ENCODE peak calls at places on chromosomes 16 and 17, in six cellular contexts. One of them, this sample, is unnamed.

GRCh38 chr16:69563605-69564580 is 1.9 kb upstream of the NFAT5 start:
- DNase-seq in D341Med: no peak
- DNase-seq in SJCRH30: peak
- DNase-seq in kidney epithelial cell: no peak
- DNase-seq in DMS 273 treated with DMSO at 0.1 percent for 48 hours: no peak
- DNase-seq in OCI-LY7: peak
- DNase-seq in this sample: no peak

GRCh38 chr17:49588726-49589555 is 13.3 kb downstream of the NXPH3 start:
- DNase-seq in D341Med: no peak
- DNase-seq in SJCRH30: no peak
- DNase-seq in kidney epithelial cell: no peak
- DNase-seq in DMS 273 treated with DMSO at 0.1 percent for 48 hours: no peak
- DNase-seq in OCI-LY7: no peak
- DNase-seq in this sample: no peak

GRCh38 chr17:66549312-66549705 is 246.9 kb downstream of the PRKCA start:
- DNase-seq in D341Med: no peak
- DNase-seq in SJCRH30: no peak
- DNase-seq in kidney epithelial cell: no peak
- DNase-seq in DMS 273 treated with DMSO at 0.1 percent for 48 hours: no peak
- DNase-seq in OCI-LY7: no peak
- DNase-seq in this sample: no peak

GRCh38 chr17:78717431-78717980 is 64.6 kb downstream of the CYTH1 start:
- DNase-seq in D341Med: peak
- DNase-seq in SJCRH30: peak
- DNase-seq in kidney epithelial cell: no peak
- DNase-seq in DMS 273 treated with DMSO at 0.1 percent for 48 hours: peak
- DNase-seq in OCI-LY7: peak
- DNase-seq in this sample: no peak

GRCh38 chr16:87384162-87384999 is 805 bp upstream of the FBXO31 start:
- DNase-seq in D341Med: peak
- DNase-seq in SJCRH30: no peak
- DNase-seq in kidney epithelial cell: no peak
- DNase-seq in DMS 273 treated with DMSO at 0.1 percent for 48 hours: peak
- DNase-seq in OCI-LY7: no peak
- DNase-seq in this sample: no peak

GRCh38 chr17:82003411-82004381 is 19.0 kb downstream of the CENPX start:
- DNase-seq in D341Med: no peak
- DNase-seq in SJCRH30: peak
- DNase-seq in kidney epithelial cell: peak
- DNase-seq in DMS 273 treated with DMSO at 0.1 percent for 48 hours: no peak
- DNase-seq in OCI-LY7: no peak
- DNase-seq in this sample: peak

GRCh38 chr16:79826732-79827514 is 226.4 kb upstream of the MAF start:
- DNase-seq in D341Med: no peak
- DNase-seq in SJCRH30: no peak
- DNase-seq in kidney epithelial cell: no peak
- DNase-seq in DMS 273 treated with DMSO at 0.1 percent for 48 hours: no peak
- DNase-seq in OCI-LY7: no peak
- DNase-seq in this sample: no peak

GRCh38 chr16:88772871-88773811 is 11.9 kb downstream of the PIEZO1 start:
- DNase-seq in D341Med: peak
- DNase-seq in SJCRH30: peak
- DNase-seq in kidney epithelial cell: no peak
- DNase-seq in DMS 273 treated with DMSO at 0.1 percent for 48 hours: peak
- DNase-seq in OCI-LY7: no peak
- DNase-seq in this sample: no peak

GRCh38 chr16:66979011-66979717 is 9.2 kb upstream of the CES4A start:
- DNase-seq in D341Med: no peak
- DNase-seq in SJCRH30: peak
- DNase-seq in kidney epithelial cell: no peak
- DNase-seq in DMS 273 treated with DMSO at 0.1 percent for 48 hours: no peak
- DNase-seq in OCI-LY7: no peak
- DNase-seq in this sample: no peak

GRCh38 chr16:4306439-4307214 is 9.2 kb upstream of the GLIS2 start:
- DNase-seq in D341Med: no peak
- DNase-seq in SJCRH30: peak
- DNase-seq in kidney epithelial cell: no peak
- DNase-seq in DMS 273 treated with DMSO at 0.1 percent for 48 hours: no peak
- DNase-seq in OCI-LY7: peak
- DNase-seq in this sample: no peak

GRCh38 chr17:2724783-2725164 is 13.2 kb upstream of the CLUH start:
- DNase-seq in D341Med: no peak
- DNase-seq in SJCRH30: no peak
- DNase-seq in kidney epithelial cell: no peak
- DNase-seq in DMS 273 treated with DMSO at 0.1 percent for 48 hours: no peak
- DNase-seq in OCI-LY7: no peak
- DNase-seq in this sample: no peak

GRCh38 chr16:15829460-15829859 is 27.4 kb downstream of the MYH11 start:
- DNase-seq in D341Med: no peak
- DNase-seq in SJCRH30: no peak
- DNase-seq in kidney epithelial cell: no peak
- DNase-seq in DMS 273 treated with DMSO at 0.1 percent for 48 hours: no peak
- DNase-seq in OCI-LY7: no peak
- DNase-seq in this sample: no peak

GRCh38 chr17:65101371-65101770 is 35.8 kb upstream of the RGS9 start:
- DNase-seq in D341Med: no peak
- DNase-seq in SJCRH30: no peak
- DNase-seq in kidney epithelial cell: no peak
- DNase-seq in DMS 273 treated with DMSO at 0.1 percent for 48 hours: no peak
- DNase-seq in OCI-LY7: no peak
- DNase-seq in this sample: no peak

This sample was measured in epithelial cell of proximal tubule.